ENCODE peak calls at places on chromosomes 12 and 14, in ten cellular contexts. One of them, this sample, is unnamed.

GRCh38 chr12:72246370-72246769 is 25.8 kb upstream of the TRHDE start:
- DNase-seq in ELF-1: no peak
- DNase-seq in nephron progenitor cell: no peak
- DNase-seq in stimulated activated naive CD8-positive, alpha-beta T cell treated with anti-CD3 and anti-CD28 coated beads, Interleukin-15, Interleukin-2, amounts not matched to agents 100 U/mL and 50 U/mL, for 24 hours: no peak
- DNase-seq in HAP-1: no peak
- DNase-seq in hippocampal formation: no peak
- DNase-seq in NCI-H526 treated with DMSO at 0.1 percent for 48 hours: no peak
- DNase-seq in AG04450: no peak
- DNase-seq in AG09319: no peak
- DNase-seq in T-helper 17 cell: no peak
- DNase-seq in this sample: no peak

GRCh38 chr14:89165810-89166209 is 251.2 kb downstream of the FOXN3 start:
- DNase-seq in stimulated activated naive CD8-positive, alpha-beta T cell treated with anti-CD3 and anti-CD28 coated beads, Interleukin-15, Interleukin-2, amounts not matched to agents 100 U/mL and 50 U/mL, for 24 hours: no peak
- DNase-seq in ELF-1: no peak
- DNase-seq in AG04450: no peak
- DNase-seq in hippocampal formation: no peak
- DNase-seq in NCI-H526 treated with DMSO at 0.1 percent for 48 hours: no peak
- DNase-seq in T-helper 17 cell: no peak
- DNase-seq in nephron progenitor cell: no peak
- DNase-seq in HAP-1: no peak
- DNase-seq in AG09319: no peak
- DNase-seq in this sample: no peak

GRCh38 chr12:12086975-12087692 is 16.4 kb downstream of the BCL2L14 start:
- DNase-seq in T-helper 17 cell: no peak
- DNase-seq in stimulated activated naive CD8-positive, alpha-beta T cell treated with anti-CD3 and anti-CD28 coated beads, Interleukin-15, Interleukin-2, amounts not matched to agents 100 U/mL and 50 U/mL, for 24 hours: no peak
- DNase-seq in HAP-1: peak
- DNase-seq in AG09319: no peak
- DNase-seq in ELF-1: peak
- DNase-seq in hippocampal formation: no peak
- DNase-seq in nephron progenitor cell: no peak
- DNase-seq in NCI-H526 treated with DMSO at 0.1 percent for 48 hours: peak
- DNase-seq in AG04450: no peak
- DNase-seq in this sample: no peak

GRCh38 chr12:131986847-131987398 is 37.2 kb downstream of the EP400 start:
- DNase-seq in hippocampal formation: no peak
- DNase-seq in stimulated activated naive CD8-positive, alpha-beta T cell treated with anti-CD3 and anti-CD28 coated beads, Interleukin-15, Interleukin-2, amounts not matched to agents 100 U/mL and 50 U/mL, for 24 hours: no peak
- DNase-seq in ELF-1: peak
- DNase-seq in AG04450: no peak
- DNase-seq in T-helper 17 cell: no peak
- DNase-seq in AG09319: no peak
- DNase-seq in NCI-H526 treated with DMSO at 0.1 percent for 48 hours: no peak
- DNase-seq in nephron progenitor cell: no peak
- DNase-seq in HAP-1: no peak
- DNase-seq in this sample: no peak

GRCh38 chr12:1374296-1374695 is 220.1 kb downstream of the FBXL14 start:
- DNase-seq in NCI-H526 treated with DMSO at 0.1 percent for 48 hours: no peak
- DNase-seq in AG09319: no peak
- DNase-seq in stimulated activated naive CD8-positive, alpha-beta T cell treated with anti-CD3 and anti-CD28 coated beads, Interleukin-15, Interleukin-2, amounts not matched to agents 100 U/mL and 50 U/mL, for 24 hours: no peak
- DNase-seq in hippocampal formation: no peak
- DNase-seq in ELF-1: no peak
- DNase-seq in AG04450: no peak
- DNase-seq in T-helper 17 cell: no peak
- DNase-seq in nephron progenitor cell: no peak
- DNase-seq in HAP-1: no peak
- DNase-seq in this sample: no peak

GRCh38 chr12:87756111-87756510 is 273.1 kb downstream of the C12orf50 start:
- DNase-seq in HAP-1: no peak
- DNase-seq in AG09319: peak
- DNase-seq in T-helper 17 cell: no peak
- DNase-seq in stimulated activated naive CD8-positive, alpha-beta T cell treated with anti-CD3 and anti-CD28 coated beads, Interleukin-15, Interleukin-2, amounts not matched to agents 100 U/mL and 50 U/mL, for 24 hours: no peak
- DNase-seq in hippocampal formation: no peak
- DNase-seq in AG04450: peak
- DNase-seq in NCI-H526 treated with DMSO at 0.1 percent for 48 hours: no peak
- DNase-seq in nephron progenitor cell: no peak
- DNase-seq in ELF-1: no peak
- DNase-seq in this sample: peak

GRCh38 chr14:72679591-72680151 is 214.2 kb downstream of the DPF3 start:
- DNase-seq in T-helper 17 cell: no peak
- DNase-seq in stimulated activated naive CD8-positive, alpha-beta T cell treated with anti-CD3 and anti-CD28 coated beads, Interleukin-15, Interleukin-2, amounts not matched to agents 100 U/mL and 50 U/mL, for 24 hours: no peak
- DNase-seq in NCI-H526 treated with DMSO at 0.1 percent for 48 hours: no peak
- DNase-seq in AG09319: no peak
- DNase-seq in HAP-1: no peak
- DNase-seq in AG04450: no peak
- DNase-seq in nephron progenitor cell: peak
- DNase-seq in ELF-1: no peak
- DNase-seq in hippocampal formation: no peak
- DNase-seq in this sample: no peak

GRCh38 chr14:102592969-102593840 is 756 bp downstream of the RCOR1 start:
- DNase-seq in AG09319: no peak
- DNase-seq in hippocampal formation: no peak
- DNase-seq in NCI-H526 treated with DMSO at 0.1 percent for 48 hours: peak
- DNase-seq in T-helper 17 cell: peak
- DNase-seq in nephron progenitor cell: peak
- DNase-seq in HAP-1: no peak
- DNase-seq in AG04450: no peak
- DNase-seq in ELF-1: peak
- DNase-seq in stimulated activated naive CD8-positive, alpha-beta T cell treated with anti-CD3 and anti-CD28 coated beads, Interleukin-15, Interleukin-2, amounts not matched to agents 100 U/mL and 50 U/mL, for 24 hours: peak
- DNase-seq in this sample: no peak

GRCh38 chr14:105138551-105139111 is 29.9 kb downstream of the JAG2 start:
- DNase-seq in NCI-H526 treated with DMSO at 0.1 percent for 48 hours: no peak
- DNase-seq in T-helper 17 cell: no peak
- DNase-seq in AG09319: no peak
- DNase-seq in nephron progenitor cell: no peak
- DNase-seq in hippocampal formation: no peak
- DNase-seq in ELF-1: no peak
- DNase-seq in stimulated activated naive CD8-positive, alpha-beta T cell treated with anti-CD3 and anti-CD28 coated beads, Interleukin-15, Interleukin-2, amounts not matched to agents 100 U/mL and 50 U/mL, for 24 hours: no peak
- DNase-seq in HAP-1: no peak
- DNase-seq in AG04450: no peak
- DNase-seq in this sample: no peak

GRCh38 chr14:68796418-68797101 is 3.7 kb upstream of the ZFP36L1 start:
- DNase-seq in stimulated activated naive CD8-positive, alpha-beta T cell treated with anti-CD3 and anti-CD28 coated beads, Interleukin-15, Interleukin-2, amounts not matched to agents 100 U/mL and 50 U/mL, for 24 hours: no peak
- DNase-seq in HAP-1: no peak
- DNase-seq in AG04450: no peak
- DNase-seq in nephron progenitor cell: no peak
- DNase-seq in hippocampal formation: no peak
- DNase-seq in NCI-H526 treated with DMSO at 0.1 percent for 48 hours: no peak
- DNase-seq in T-helper 17 cell: no peak
- DNase-seq in AG09319: no peak
- DNase-seq in ELF-1: no peak
- DNase-seq in this sample: no peak

GRCh38 chr12:48542300-48542928 is 17.0 kb downstream of the OR8S1 start:
- DNase-seq in hippocampal formation: peak
- DNase-seq in nephron progenitor cell: peak
- DNase-seq in stimulated activated naive CD8-positive, alpha-beta T cell treated with anti-CD3 and anti-CD28 coated beads, Interleukin-15, Interleukin-2, amounts not matched to agents 100 U/mL and 50 U/mL, for 24 hours: peak
- DNase-seq in NCI-H526 treated with DMSO at 0.1 percent for 48 hours: peak
- DNase-seq in HAP-1: peak
- DNase-seq in ELF-1: peak
- DNase-seq in T-helper 17 cell: peak
- DNase-seq in AG09319: no peak
- DNase-seq in AG04450: no peak
- DNase-seq in this sample: no peak

GRCh38 chr12:131942671-131943070 is 7.1 kb upstream of the EP400 start:
- DNase-seq in HAP-1: no peak
- DNase-seq in T-helper 17 cell: no peak
- DNase-seq in stimulated activated naive CD8-positive, alpha-beta T cell treated with anti-CD3 and anti-CD28 coated beads, Interleukin-15, Interleukin-2, amounts not matched to agents 100 U/mL and 50 U/mL, for 24 hours: no peak
- DNase-seq in NCI-H526 treated with DMSO at 0.1 percent for 48 hours: no peak
- DNase-seq in AG09319: no peak
- DNase-seq in ELF-1: no peak
- DNase-seq in nephron progenitor cell: no peak
- DNase-seq in AG04450: no peak
- DNase-seq in hippocampal formation: no peak
- DNase-seq in this sample: no peak

GRCh38 chr12:96070670-96071279 is 35.4 kb upstream of the LTA4H start:
- DNase-seq in T-helper 17 cell: no peak
- DNase-seq in AG09319: no peak
- DNase-seq in HAP-1: peak
- DNase-seq in AG04450: no peak
- DNase-seq in NCI-H526 treated with DMSO at 0.1 percent for 48 hours: no peak
- DNase-seq in hippocampal formation: no peak
- DNase-seq in ELF-1: peak
- DNase-seq in stimulated activated naive CD8-positive, alpha-beta T cell treated with anti-CD3 and anti-CD28 coated beads, Interleukin-15, Interleukin-2, amounts not matched to agents 100 U/mL and 50 U/mL, for 24 hours: no peak
- DNase-seq in nephron progenitor cell: no peak
- DNase-seq in this sample: no peak

GRCh38 chr12:61750604-61751003 is 509.6 kb upstream of the USP15 start:
- DNase-seq in hippocampal formation: no peak
- DNase-seq in ELF-1: no peak
- DNase-seq in stimulated activated naive CD8-positive, alpha-beta T cell treated with anti-CD3 and anti-CD28 coated beads, Interleukin-15, Interleukin-2, amounts not matched to agents 100 U/mL and 50 U/mL, for 24 hours: no peak
- DNase-seq in T-helper 17 cell: no peak
- DNase-seq in HAP-1: no peak
- DNase-seq in NCI-H526 treated with DMSO at 0.1 percent for 48 hours: no peak
- DNase-seq in AG09319: no peak
- DNase-seq in nephron progenitor cell: no peak
- DNase-seq in AG04450: no peak
- DNase-seq in this sample: no peak

GRCh38 chr14:36294543-36294942 is 25.9 kb downstream of the MBIP start:
- DNase-seq in hippocampal formation: no peak
- DNase-seq in AG09319: no peak
- DNase-seq in NCI-H526 treated with DMSO at 0.1 percent for 48 hours: no peak
- DNase-seq in AG04450: no peak
- DNase-seq in T-helper 17 cell: no peak
- DNase-seq in ELF-1: no peak
- DNase-seq in stimulated activated naive CD8-positive, alpha-beta T cell treated with anti-CD3 and anti-CD28 coated beads, Interleukin-15, Interleukin-2, amounts not matched to agents 100 U/mL and 50 U/mL, for 24 hours: no peak
- DNase-seq in nephron progenitor cell: no peak
- DNase-seq in HAP-1: no peak
- DNase-seq in this sample: no peak

GRCh38 chr12:112161711-112162110 is 36.4 kb downstream of the TRAFD1 start:
- DNase-seq in HAP-1: no peak
- DNase-seq in nephron progenitor cell: no peak
- DNase-seq in NCI-H526 treated with DMSO at 0.1 percent for 48 hours: no peak
- DNase-seq in hippocampal formation: no peak
- DNase-seq in AG09319: no peak
- DNase-seq in stimulated activated naive CD8-positive, alpha-beta T cell treated with anti-CD3 and anti-CD28 coated beads, Interleukin-15, Interleukin-2, amounts not matched to agents 100 U/mL and 50 U/mL, for 24 hours: no peak
- DNase-seq in T-helper 17 cell: no peak
- DNase-seq in AG04450: no peak
- DNase-seq in ELF-1: no peak
- DNase-seq in this sample: no peak

GRCh38 chr12:26971963-26972362 is 33.7 kb downstream of the FGFR1OP2 start:
- DNase-seq in hippocampal formation: no peak
- DNase-seq in ELF-1: no peak
- DNase-seq in nephron progenitor cell: no peak
- DNase-seq in AG09319: no peak
- DNase-seq in stimulated activated naive CD8-positive, alpha-beta T cell treated with anti-CD3 and anti-CD28 coated beads, Interleukin-15, Interleukin-2, amounts not matched to agents 100 U/mL and 50 U/mL, for 24 hours: peak
- DNase-seq in NCI-H526 treated with DMSO at 0.1 percent for 48 hours: no peak
- DNase-seq in AG04450: no peak
- DNase-seq in HAP-1: no peak
- DNase-seq in T-helper 17 cell: peak
- DNase-seq in this sample: no peak

GRCh38 chr12:107277850-107278249 is 184.5 kb upstream of the CRY1 start:
- DNase-seq in stimulated activated naive CD8-positive, alpha-beta T cell treated with anti-CD3 and anti-CD28 coated beads, Interleukin-15, Interleukin-2, amounts not matched to agents 100 U/mL and 50 U/mL, for 24 hours: no peak
- DNase-seq in AG09319: no peak
- DNase-seq in ELF-1: no peak
- DNase-seq in AG04450: peak
- DNase-seq in T-helper 17 cell: no peak
- DNase-seq in NCI-H526 treated with DMSO at 0.1 percent for 48 hours: no peak
- DNase-seq in nephron progenitor cell: no peak
- DNase-seq in HAP-1: no peak
- DNase-seq in hippocampal formation: no peak
- DNase-seq in this sample: peak

GRCh38 chr12:88036368-88036965 is 7.3 kb upstream of the C12orf50 start:
- DNase-seq in AG09319: peak
- DNase-seq in NCI-H526 treated with DMSO at 0.1 percent for 48 hours: no peak
- DNase-seq in nephron progenitor cell: no peak
- DNase-seq in HAP-1: no peak
- DNase-seq in stimulated activated naive CD8-positive, alpha-beta T cell treated with anti-CD3 and anti-CD28 coated beads, Interleukin-15, Interleukin-2, amounts not matched to agents 100 U/mL and 50 U/mL, for 24 hours: no peak
- DNase-seq in hippocampal formation: no peak
- DNase-seq in T-helper 17 cell: no peak
- DNase-seq in ELF-1: no peak
- DNase-seq in AG04450: no peak
- DNase-seq in this sample: no peak

GRCh38 chr12:131788070-131788469 is 40.1 kb upstream of the MMP17 start:
- DNase-seq in T-helper 17 cell: no peak
- DNase-seq in ELF-1: no peak
- DNase-seq in HAP-1: no peak
- DNase-seq in nephron progenitor cell: no peak
- DNase-seq in stimulated activated naive CD8-positive, alpha-beta T cell treated with anti-CD3 and anti-CD28 coated beads, Interleukin-15, Interleukin-2, amounts not matched to agents 100 U/mL and 50 U/mL, for 24 hours: no peak
- DNase-seq in AG09319: no peak
- DNase-seq in hippocampal formation: no peak
- DNase-seq in NCI-H526 treated with DMSO at 0.1 percent for 48 hours: no peak
- DNase-seq in AG04450: no peak
- DNase-seq in this sample: no peak

GRCh38 chr14:54893151-54893760 is 9.4 kb downstream of the GCH1 start:
- DNase-seq in NCI-H526 treated with DMSO at 0.1 percent for 48 hours: no peak
- DNase-seq in T-helper 17 cell: no peak
- DNase-seq in stimulated activated naive CD8-positive, alpha-beta T cell treated with anti-CD3 and anti-CD28 coated beads, Interleukin-15, Interleukin-2, amounts not matched to agents 100 U/mL and 50 U/mL, for 24 hours: peak
- DNase-seq in hippocampal formation: no peak
- DNase-seq in nephron progenitor cell: peak
- DNase-seq in AG04450: peak
- DNase-seq in HAP-1: peak
- DNase-seq in AG09319: no peak
- DNase-seq in ELF-1: no peak
- DNase-seq in this sample: peak

GRCh38 chr12:119505001-119505400 is 88.6 kb upstream of the TMEM233 start:
- DNase-seq in stimulated activated naive CD8-positive, alpha-beta T cell treated with anti-CD3 and anti-CD28 coated beads, Interleukin-15, Interleukin-2, amounts not matched to agents 100 U/mL and 50 U/mL, for 24 hours: no peak
- DNase-seq in NCI-H526 treated with DMSO at 0.1 percent for 48 hours: no peak
- DNase-seq in HAP-1: no peak
- DNase-seq in AG04450: no peak
- DNase-seq in ELF-1: no peak
- DNase-seq in hippocampal formation: no peak
- DNase-seq in T-helper 17 cell: no peak
- DNase-seq in nephron progenitor cell: no peak
- DNase-seq in AG09319: no peak
- DNase-seq in this sample: no peak

GRCh38 chr12:47881826-47882427 is 22.9 kb downstream of the VDR start:
- DNase-seq in AG09319: peak
- DNase-seq in stimulated activated naive CD8-positive, alpha-beta T cell treated with anti-CD3 and anti-CD28 coated beads, Interleukin-15, Interleukin-2, amounts not matched to agents 100 U/mL and 50 U/mL, for 24 hours: no peak
- DNase-seq in T-helper 17 cell: no peak
- DNase-seq in nephron progenitor cell: no peak
- DNase-seq in AG04450: peak
- DNase-seq in NCI-H526 treated with DMSO at 0.1 percent for 48 hours: no peak
- DNase-seq in hippocampal formation: no peak
- DNase-seq in ELF-1: no peak
- DNase-seq in HAP-1: no peak
- DNase-seq in this sample: peak

GRCh38 chr12:119206348-119207075 is 27.8 kb downstream of the HSPB8 start:
- DNase-seq in nephron progenitor cell: no peak
- DNase-seq in T-helper 17 cell: no peak
- DNase-seq in HAP-1: no peak
- DNase-seq in AG09319: no peak
- DNase-seq in hippocampal formation: no peak
- DNase-seq in AG04450: no peak
- DNase-seq in ELF-1: no peak
- DNase-seq in stimulated activated naive CD8-positive, alpha-beta T cell treated with anti-CD3 and anti-CD28 coated beads, Interleukin-15, Interleukin-2, amounts not matched to agents 100 U/mL and 50 U/mL, for 24 hours: no peak
- DNase-seq in NCI-H526 treated with DMSO at 0.1 percent for 48 hours: peak
- DNase-seq in this sample: no peak

GRCh38 chr12:132502149-132502881 is 12.4 kb downstream of the FBRSL1 start:
- DNase-seq in hippocampal formation: no peak
- DNase-seq in AG04450: no peak
- DNase-seq in T-helper 17 cell: no peak
- DNase-seq in AG09319: no peak
- DNase-seq in ELF-1: peak
- DNase-seq in nephron progenitor cell: peak
- DNase-seq in NCI-H526 treated with DMSO at 0.1 percent for 48 hours: no peak
- DNase-seq in HAP-1: no peak
- DNase-seq in stimulated activated naive CD8-positive, alpha-beta T cell treated with anti-CD3 and anti-CD28 coated beads, Interleukin-15, Interleukin-2, amounts not matched to agents 100 U/mL and 50 U/mL, for 24 hours: no peak
- DNase-seq in this sample: no peak

GRCh38 chr14:35965425-35965824 is 139.3 kb downstream of the BRMS1L start:
- DNase-seq in ELF-1: no peak
- DNase-seq in AG04450: no peak
- DNase-seq in hippocampal formation: peak
- DNase-seq in nephron progenitor cell: no peak
- DNase-seq in T-helper 17 cell: no peak
- DNase-seq in NCI-H526 treated with DMSO at 0.1 percent for 48 hours: no peak
- DNase-seq in stimulated activated naive CD8-positive, alpha-beta T cell treated with anti-CD3 and anti-CD28 coated beads, Interleukin-15, Interleukin-2, amounts not matched to agents 100 U/mL and 50 U/mL, for 24 hours: no peak
- DNase-seq in AG09319: no peak
- DNase-seq in HAP-1: no peak
- DNase-seq in this sample: no peak

GRCh38 chr12:12474471-12474928 is 88.2 kb downstream of the DUSP16 start:
- DNase-seq in hippocampal formation: no peak
- DNase-seq in NCI-H526 treated with DMSO at 0.1 percent for 48 hours: no peak
- DNase-seq in stimulated activated naive CD8-positive, alpha-beta T cell treated with anti-CD3 and anti-CD28 coated beads, Interleukin-15, Interleukin-2, amounts not matched to agents 100 U/mL and 50 U/mL, for 24 hours: peak
- DNase-seq in HAP-1: no peak
- DNase-seq in AG04450: no peak
- DNase-seq in T-helper 17 cell: peak
- DNase-seq in ELF-1: no peak
- DNase-seq in nephron progenitor cell: no peak
- DNase-seq in AG09319: no peak
- DNase-seq in this sample: no peak

GRCh38 chr14:72781476-72782181 is 112.3 kb downstream of the DPF3 start:
- DNase-seq in nephron progenitor cell: no peak
- DNase-seq in AG09319: no peak
- DNase-seq in HAP-1: no peak
- DNase-seq in ELF-1: no peak
- DNase-seq in hippocampal formation: no peak
- DNase-seq in stimulated activated naive CD8-positive, alpha-beta T cell treated with anti-CD3 and anti-CD28 coated beads, Interleukin-15, Interleukin-2, amounts not matched to agents 100 U/mL and 50 U/mL, for 24 hours: no peak
- DNase-seq in T-helper 17 cell: no peak
- DNase-seq in AG04450: no peak
- DNase-seq in NCI-H526 treated with DMSO at 0.1 percent for 48 hours: no peak
- DNase-seq in this sample: peak

This sample was measured in AG04449.